ENCODE peak calls at places on chromosomes 12 and 14, in seven cellular contexts. L is stimulated activated CD4-positive, alpha-beta T cell treated with anti-CD3 and anti-CD28 coated beads, TNF-alpha, amount 100 ng/mL, for 48 hours; E is right lobe of liver; W is iPS-NIHi11; F is activated T-helper 1 cell treated with anti-CD3 and anti-CD28 coated beads, Interleukin-12 subunit alpha, Interleukin-12 subunit beta, Interleukin-2, Interleukin-4 antibody, amounts not matched to agents 30 ng/mL and 10 ng/mL and 1 ng/mL, durations not matched to agents 14 hours and 24 hours and 36 hours; Z is AG09309; P is B cell. B is an unnamed sample.
A peak's percentile ranks its signal among the peaks of the same experiment; 100 is the strongest.

GRCh38 chr12:46371718-46372130 is 849 bp downstream of the SLC38A2 start:
- DNase-seq in E (peak; percentile 82), F (no peak), W (peak; percentile 43), L (peak; percentile 43), P (peak; percentile 72), Z (no peak), B (peak; percentile 72)

GRCh38 chr12:132489078-132489601 is 811 bp upstream of the FBRSL1 start:
- DNase-seq in W (no peak), P (peak; percentile 89), L (no peak), F (peak; percentile 63), Z (no peak), E (no peak), B (peak; percentile 63)

GRCh38 chr12:57836442-57837375 is 9.8 kb downstream of the CTDSP2 start:
- DNase-seq in W (peak; percentile 77), E (peak; percentile 76), L (no peak), F (peak; percentile 33), Z (no peak), P (peak; percentile 51), B (peak; percentile 60)

GRCh38 chr12:65597527-65597926 is 226.8 kb upstream of the HMGA2 start:
- DNase-seq in W (no peak), E (no peak), F (no peak), L (no peak), P (no peak), Z (no peak), B (no peak)

GRCh38 chr12:66653801-66654200 is 25.1 kb downstream of the GRIP1 start:
- DNase-seq in L (no peak), E (no peak), W (peak; percentile 42), Z (no peak), F (no peak), P (no peak), B (no peak)

GRCh38 chr14:33996450-33996849 is 45.6 kb upstream of the EGLN3 start:
- DNase-seq in E (no peak), W (no peak), F (no peak), Z (no peak), L (no peak), P (no peak), B (no peak)

GRCh38 chr12:53298154-53298553 is 1.3 kb upstream of the MYG1 start:
- DNase-seq in Z (peak; percentile 75), L (no peak), E (no peak), W (no peak), P (no peak), F (no peak), B (no peak)

GRCh38 chr12:89693639-89694202 is 14.9 kb downstream of the ATP2B1 start:
- DNase-seq in L (no peak), Z (no peak), W (no peak), P (no peak), F (no peak), E (no peak), B (no peak)

GRCh38 chr12:91964501-91964900 is 181.1 kb downstream of the BTG1 start:
- DNase-seq in W (no peak), Z (no peak), E (no peak), F (no peak), P (no peak), L (no peak), B (no peak)

GRCh38 chr12:90585640-90586304 is 369.2 kb downstream of the CCER1 start:
- DNase-seq in L (no peak), E (no peak), W (no peak), P (no peak), F (no peak), Z (no peak), B (no peak)

GRCh38 chr12:110532644-110533043 is 30.5 kb downstream of the RAD9B start:
- DNase-seq in W (no peak), P (no peak), L (no peak), Z (no peak), E (no peak), F (no peak), B (no peak)

GRCh38 chr14:79466938-79467527 is 744.3 kb downstream of the DIO2 start:
- DNase-seq in L (no peak), W (no peak), E (no peak), P (no peak), Z (no peak), F (no peak), B (no peak)

GRCh38 chr14:23932639-23933038 is 20.9 kb upstream of the DHRS4 start:
- DNase-seq in E (no peak), P (no peak), L (no peak), W (no peak), Z (no peak), F (no peak), B (no peak)

GRCh38 chr12:127620956-127621355 is 646.0 kb upstream of the TMEM132C start:
- DNase-seq in Z (no peak), P (no peak), W (no peak), L (no peak), F (no peak), E (no peak), B (no peak)

GRCh38 chr12:93679308-93679933 is 2.2 kb downstream of the CRADD start:
- DNase-seq in P (no peak), L (no peak), F (no peak), Z (no peak), E (peak; percentile 69), W (no peak), B (no peak)

GRCh38 chr12:71755146-71755892 is 656 bp downstream of the RAB21 start:
- DNase-seq in P (peak; percentile 69), W (no peak), Z (no peak), E (no peak), L (peak; percentile 25), F (peak; percentile 44), B (peak; percentile 51)

GRCh38 chr14:31205681-31206535 is 1.7 kb downstream of the HECTD1 start:
- DNase-seq in L (no peak), Z (peak; percentile 43), W (no peak), E (no peak), P (no peak), F (no peak), B (no peak)

GRCh38 chr12:19971396-19971802 is 396.9 kb upstream of the PDE3A start:
- DNase-seq in Z (no peak), L (no peak), P (no peak), W (peak; percentile 56), E (peak; percentile 45), F (no peak), B (no peak)

GRCh38 chr14:58805605-58806358 is 168.0 kb downstream of the DACT1 start:
- DNase-seq in E (no peak), L (no peak), Z (no peak), P (no peak), F (no peak), W (no peak), B (no peak)

GRCh38 chr12:106954462-106955376 is 988 bp upstream of the TMEM263 start:
- DNase-seq in W (peak; percentile 21), Z (no peak), L (no peak), P (no peak), E (peak; percentile 57), F (peak; percentile 2), B (peak; percentile 6)

GRCh38 chr12:12265035-12265434 is 1.8 kb downstream of the LRP6 start:
- DNase-seq in W (no peak), F (no peak), E (no peak), Z (no peak), L (no peak), P (no peak), B (no peak)

GRCh38 chr12:79933580-79934264 is 1.2 kb downstream of the PPP1R12A start:
- DNase-seq in F (no peak), L (no peak), P (peak; percentile 18), Z (no peak), W (no peak), E (no peak), B (peak; percentile 12)

GRCh38 chr12:117526756-117527479 is 165.5 kb upstream of the NOS1 start:
- DNase-seq in E (no peak), P (no peak), Z (no peak), L (no peak), F (no peak), W (no peak), B (no peak)

GRCh38 chr12:87670448-87670847 is 358.8 kb downstream of the C12orf50 start:
- DNase-seq in E (no peak), P (no peak), F (no peak), L (no peak), W (no peak), Z (no peak), B (no peak)

GRCh38 chr12:26520869-26521268 is 312.1 kb downstream of the ITPR2 start:
- DNase-seq in Z (no peak), F (no peak), L (no peak), P (no peak), W (no peak), E (no peak), B (no peak)

GRCh38 chr14:90235179-90235976 is 21.0 kb upstream of the PSMC1 start:
- DNase-seq in L (peak; percentile 40), E (peak; percentile 71), F (peak; percentile 59), P (peak; percentile 36), W (peak; percentile 91), Z (no peak), B (peak; percentile 82)

GRCh38 chr12:91885851-91886250 is 259.8 kb downstream of the BTG1 start:
- DNase-seq in L (no peak), W (no peak), P (no peak), F (no peak), Z (no peak), E (no peak), B (no peak)

GRCh38 chr12:85805654-85806053 is 30.6 kb downstream of the RASSF9 start:
- DNase-seq in E (no peak), Z (no peak), L (no peak), P (no peak), W (no peak), F (no peak), B (no peak)

GRCh38 chr14:40252817-40253447 is 820.7 kb upstream of the FBXO33 start:
- DNase-seq in W (peak; percentile 12), P (no peak), E (no peak), F (no peak), L (no peak), Z (no peak), B (no peak)